ENCODE peak calls at places on chromosomes 3 and 15, in six cellular contexts. One of them, this sample, is unnamed.

GRCh38 chr15:29270169-29270955 is 740 bp upstream of the NSMCE3 start:
- DNase-seq in MM.1S: peak
- DNase-seq in fibroblast of the aortic adventitia: peak
- DNase-seq in suprapubic skin: no peak
- DNase-seq in HepG2: no peak
- DNase-seq in endothelial cell of umbilical vein: no peak
- DNase-seq in this sample: no peak

GRCh38 chr3:31064021-31064420 is 169.6 kb upstream of the GADL1 start:
- DNase-seq in MM.1S: no peak
- DNase-seq in fibroblast of the aortic adventitia: peak
- DNase-seq in suprapubic skin: no peak
- DNase-seq in HepG2: no peak
- DNase-seq in endothelial cell of umbilical vein: no peak
- DNase-seq in this sample: no peak

GRCh38 chr3:187286467-187287059 is 5.0 kb downstream of the MASP1 start:
- DNase-seq in MM.1S: no peak
- DNase-seq in fibroblast of the aortic adventitia: peak
- DNase-seq in suprapubic skin: no peak
- DNase-seq in HepG2: peak
- DNase-seq in endothelial cell of umbilical vein: no peak
- DNase-seq in this sample: no peak

GRCh38 chr3:134598813-134599563 is 51.8 kb downstream of the KY start:
- DNase-seq in MM.1S: no peak
- DNase-seq in fibroblast of the aortic adventitia: no peak
- DNase-seq in suprapubic skin: no peak
- DNase-seq in HepG2: no peak
- DNase-seq in endothelial cell of umbilical vein: no peak
- DNase-seq in this sample: no peak

GRCh38 chr3:110646496-110646895 is 425.1 kb upstream of the NECTIN3 start:
- DNase-seq in MM.1S: no peak
- DNase-seq in fibroblast of the aortic adventitia: no peak
- DNase-seq in suprapubic skin: no peak
- DNase-seq in HepG2: no peak
- DNase-seq in endothelial cell of umbilical vein: no peak
- DNase-seq in this sample: no peak

GRCh38 chr15:75640483-75641175 is 605 bp upstream of the IMP3 start:
- DNase-seq in MM.1S: peak
- DNase-seq in fibroblast of the aortic adventitia: peak
- DNase-seq in suprapubic skin: peak
- DNase-seq in HepG2: peak
- DNase-seq in endothelial cell of umbilical vein: peak
- DNase-seq in this sample: no peak

GRCh38 chr15:63244399-63244798 is 33.0 kb upstream of the APH1B start:
- DNase-seq in MM.1S: no peak
- DNase-seq in fibroblast of the aortic adventitia: peak
- DNase-seq in suprapubic skin: no peak
- DNase-seq in HepG2: no peak
- DNase-seq in endothelial cell of umbilical vein: peak
- DNase-seq in this sample: no peak

GRCh38 chr3:144843099-144843498 is 871.5 kb downstream of the DIPK2A start:
- DNase-seq in MM.1S: no peak
- DNase-seq in fibroblast of the aortic adventitia: peak
- DNase-seq in suprapubic skin: no peak
- DNase-seq in HepG2: peak
- DNase-seq in endothelial cell of umbilical vein: no peak
- DNase-seq in this sample: no peak

GRCh38 chr15:29870495-29871151 is 48.4 kb upstream of the TJP1 start:
- DNase-seq in MM.1S: no peak
- DNase-seq in fibroblast of the aortic adventitia: peak
- DNase-seq in suprapubic skin: no peak
- DNase-seq in HepG2: no peak
- DNase-seq in endothelial cell of umbilical vein: no peak
- DNase-seq in this sample: no peak

GRCh38 chr3:72437666-72438065 is 410.6 kb downstream of the SHQ1 start:
- DNase-seq in MM.1S: no peak
- DNase-seq in fibroblast of the aortic adventitia: no peak
- DNase-seq in suprapubic skin: no peak
- DNase-seq in HepG2: no peak
- DNase-seq in endothelial cell of umbilical vein: no peak
- DNase-seq in this sample: no peak

GRCh38 chr3:38528457-38528856 is 32.3 kb downstream of the EXOG start:
- DNase-seq in MM.1S: peak
- DNase-seq in fibroblast of the aortic adventitia: no peak
- DNase-seq in suprapubic skin: no peak
- DNase-seq in HepG2: peak
- DNase-seq in endothelial cell of umbilical vein: no peak
- DNase-seq in this sample: no peak
- TF ChIP-seq CTCF in MM.1S: peak
- TF ChIP-seq CTCF in fibroblast of the aortic adventitia: no peak
- TF ChIP-seq CTCF in suprapubic skin: no peak
- TF ChIP-seq CTCF in HepG2: peak
- TF ChIP-seq CTCF in endothelial cell of umbilical vein: no peak
- TF ChIP-seq CTCF in this sample: peak

GRCh38 chr15:27686971-27687370 is 412.1 kb downstream of the OCA2 start:
- DNase-seq in MM.1S: no peak
- DNase-seq in fibroblast of the aortic adventitia: no peak
- DNase-seq in suprapubic skin: no peak
- DNase-seq in HepG2: no peak
- DNase-seq in endothelial cell of umbilical vein: no peak
- DNase-seq in this sample: no peak

GRCh38 chr15:27692438-27692837 is 406.7 kb downstream of the OCA2 start:
- DNase-seq in MM.1S: no peak
- DNase-seq in fibroblast of the aortic adventitia: no peak
- DNase-seq in suprapubic skin: no peak
- DNase-seq in HepG2: no peak
- DNase-seq in endothelial cell of umbilical vein: no peak
- DNase-seq in this sample: no peak

GRCh38 chr15:27686376-27686775 is 412.7 kb downstream of the OCA2 start:
- DNase-seq in MM.1S: no peak
- DNase-seq in fibroblast of the aortic adventitia: no peak
- DNase-seq in suprapubic skin: no peak
- DNase-seq in HepG2: no peak
- DNase-seq in endothelial cell of umbilical vein: no peak
- DNase-seq in this sample: no peak

GRCh38 chr15:27694506-27695077 is 404.5 kb downstream of the OCA2 start:
- DNase-seq in MM.1S: no peak
- DNase-seq in fibroblast of the aortic adventitia: no peak
- DNase-seq in suprapubic skin: no peak
- DNase-seq in HepG2: peak
- DNase-seq in endothelial cell of umbilical vein: no peak
- DNase-seq in this sample: no peak

GRCh38 chr15:27690290-27690689 is 408.8 kb downstream of the OCA2 start:
- DNase-seq in MM.1S: no peak
- DNase-seq in fibroblast of the aortic adventitia: no peak
- DNase-seq in suprapubic skin: no peak
- DNase-seq in HepG2: no peak
- DNase-seq in endothelial cell of umbilical vein: no peak
- DNase-seq in this sample: no peak
- TF ChIP-seq CTCF in MM.1S: no peak
- TF ChIP-seq CTCF in fibroblast of the aortic adventitia: no peak
- TF ChIP-seq CTCF in suprapubic skin: no peak
- TF ChIP-seq CTCF in HepG2: no peak
- TF ChIP-seq CTCF in endothelial cell of umbilical vein: no peak
- TF ChIP-seq CTCF in this sample: no peak

DNA sequence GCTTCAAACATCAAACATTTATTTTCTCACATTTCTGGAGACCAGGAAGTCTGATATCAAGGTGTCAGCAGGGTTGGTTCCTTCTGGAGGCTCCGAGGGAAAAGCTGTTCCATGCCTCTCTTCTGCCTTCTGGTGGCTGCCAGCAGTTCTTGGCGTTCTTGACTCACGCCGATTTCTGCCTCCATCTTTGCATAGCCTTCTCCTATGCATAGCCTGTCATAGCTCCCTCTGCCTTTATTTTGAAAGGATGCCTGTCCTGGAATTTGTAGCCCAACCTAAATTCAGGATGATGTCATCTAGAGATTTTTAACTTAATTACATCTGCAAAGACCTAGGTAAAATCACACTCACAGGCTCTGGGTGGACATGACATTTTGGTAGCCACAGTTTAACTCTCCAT is 70.4 kb downstream of the RGMA start:
- DNase-seq in MM.1S: no peak
- DNase-seq in fibroblast of the aortic adventitia: peak
- DNase-seq in suprapubic skin: no peak
- DNase-seq in HepG2: no peak
- DNase-seq in endothelial cell of umbilical vein: no peak
- DNase-seq in this sample: no peak
- TF ChIP-seq CTCF in MM.1S: no peak
- TF ChIP-seq CTCF in fibroblast of the aortic adventitia: peak
- TF ChIP-seq CTCF in suprapubic skin: no peak
- TF ChIP-seq CTCF in HepG2: peak
- TF ChIP-seq CTCF in endothelial cell of umbilical vein: no peak
- TF ChIP-seq CTCF in this sample: peak

DNA sequence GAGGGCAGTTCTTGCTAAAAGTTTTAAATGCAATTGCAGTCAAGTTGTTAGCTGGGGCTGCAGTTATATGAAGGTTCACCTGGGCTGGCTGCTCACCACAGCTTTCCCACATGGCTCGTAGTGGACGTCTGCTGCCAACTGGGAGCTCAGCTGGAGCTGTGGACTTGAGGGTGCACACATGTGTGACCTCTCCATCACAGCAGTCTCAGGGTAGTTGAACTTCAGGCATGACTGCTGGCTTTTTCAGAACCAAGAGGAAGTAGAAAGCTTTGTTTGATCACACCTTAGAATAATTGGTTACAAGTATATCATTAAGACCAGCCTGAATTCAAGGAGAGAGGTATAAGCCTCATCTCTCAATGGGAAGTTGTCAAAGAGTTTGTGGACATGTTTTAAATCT is 74.1 kb downstream of the CHL1 start:
- DNase-seq in MM.1S: no peak
- DNase-seq in fibroblast of the aortic adventitia: no peak
- DNase-seq in suprapubic skin: no peak
- DNase-seq in HepG2: no peak
- DNase-seq in endothelial cell of umbilical vein: no peak
- DNase-seq in this sample: no peak
- TF ChIP-seq CTCF in MM.1S: no peak
- TF ChIP-seq CTCF in fibroblast of the aortic adventitia: no peak
- TF ChIP-seq CTCF in suprapubic skin: no peak
- TF ChIP-seq CTCF in HepG2: no peak
- TF ChIP-seq CTCF in endothelial cell of umbilical vein: no peak
- TF ChIP-seq CTCF in this sample: no peak

DNA sequence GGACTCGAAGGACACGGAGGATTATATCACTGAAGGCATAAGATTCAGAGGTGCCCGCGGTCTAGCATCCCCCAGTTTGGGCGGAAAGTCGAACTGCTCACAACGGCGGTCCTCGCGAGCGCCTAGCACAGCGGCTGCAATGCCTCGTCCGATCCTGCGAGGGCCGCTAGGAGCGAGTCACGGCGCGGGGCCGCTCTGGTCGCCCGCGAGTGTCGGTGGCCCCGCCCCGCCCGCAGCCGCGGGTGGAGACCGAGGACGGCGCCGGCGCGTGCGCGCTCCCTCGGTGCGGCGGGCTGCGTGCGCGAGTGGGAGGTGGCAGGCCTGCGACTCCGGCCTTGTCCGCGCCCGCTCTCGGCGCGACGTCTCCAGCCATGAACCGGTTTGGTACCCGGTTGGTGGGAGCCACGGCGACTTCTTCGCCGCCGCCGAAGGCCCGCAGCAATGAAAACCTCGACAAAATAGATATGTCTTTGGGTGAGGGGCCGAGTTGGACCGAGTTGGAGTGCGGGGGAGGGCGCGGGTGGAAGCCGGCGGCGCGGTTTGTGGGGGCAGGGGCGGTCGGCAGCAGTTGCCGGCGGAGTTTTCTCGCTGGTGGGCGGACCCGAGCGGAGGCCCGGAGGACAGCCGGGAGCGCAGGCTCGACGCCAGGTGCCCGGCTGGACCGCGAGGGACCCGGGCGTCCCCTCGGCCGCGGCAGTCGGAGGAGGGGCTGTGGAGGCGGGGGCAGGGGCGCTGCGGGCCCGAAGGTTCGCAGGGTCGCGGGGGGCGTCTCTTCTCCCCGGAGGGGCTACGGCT is at the start of gene FYTTD1:
- DNase-seq in MM.1S: peak
- DNase-seq in fibroblast of the aortic adventitia: peak
- DNase-seq in suprapubic skin: peak
- DNase-seq in HepG2: peak
- DNase-seq in endothelial cell of umbilical vein: peak
- DNase-seq in this sample: peak
- TF ChIP-seq CTCF in MM.1S: peak
- TF ChIP-seq CTCF in fibroblast of the aortic adventitia: peak
- TF ChIP-seq CTCF in suprapubic skin: peak
- TF ChIP-seq CTCF in HepG2: peak
- TF ChIP-seq CTCF in endothelial cell of umbilical vein: peak
- TF ChIP-seq CTCF in this sample: peak

DNA sequence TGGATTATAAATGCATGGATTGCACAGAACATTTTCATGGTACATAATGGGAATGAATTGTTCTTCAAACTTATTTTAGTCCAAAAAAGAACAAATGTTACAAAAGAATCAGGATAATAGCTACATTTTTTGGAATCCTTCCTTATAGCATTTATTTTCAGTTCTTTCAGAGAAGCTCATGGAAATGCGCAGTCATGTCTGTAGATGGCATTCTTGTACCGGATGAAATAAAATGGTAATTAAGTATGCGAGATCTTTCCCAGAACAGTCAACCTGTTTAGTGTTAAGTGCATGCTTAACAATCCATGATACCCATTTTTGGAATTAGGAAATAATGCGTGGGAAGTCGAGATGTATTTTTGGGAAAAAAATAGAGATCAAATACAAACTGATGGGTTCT is 38.2 kb upstream of the GOLGA8B start:
- DNase-seq in MM.1S: no peak
- DNase-seq in fibroblast of the aortic adventitia: peak
- DNase-seq in suprapubic skin: no peak
- DNase-seq in HepG2: peak
- DNase-seq in endothelial cell of umbilical vein: peak
- DNase-seq in this sample: no peak
- TF ChIP-seq CTCF in MM.1S: no peak
- TF ChIP-seq CTCF in fibroblast of the aortic adventitia: peak
- TF ChIP-seq CTCF in suprapubic skin: no peak
- TF ChIP-seq CTCF in HepG2: no peak
- TF ChIP-seq CTCF in endothelial cell of umbilical vein: peak
- TF ChIP-seq CTCF in this sample: peak

GRCh38 chr3:175398676-175399075 is 539.5 kb downstream of the NAALADL2 start:
- DNase-seq in MM.1S: no peak
- DNase-seq in fibroblast of the aortic adventitia: no peak
- DNase-seq in suprapubic skin: no peak
- DNase-seq in HepG2: no peak
- DNase-seq in endothelial cell of umbilical vein: no peak
- DNase-seq in this sample: no peak
- TF ChIP-seq CTCF in MM.1S: no peak
- TF ChIP-seq CTCF in fibroblast of the aortic adventitia: no peak
- TF ChIP-seq CTCF in suprapubic skin: no peak
- TF ChIP-seq CTCF in HepG2: no peak
- TF ChIP-seq CTCF in endothelial cell of umbilical vein: no peak
- TF ChIP-seq CTCF in this sample: no peak

DNA sequence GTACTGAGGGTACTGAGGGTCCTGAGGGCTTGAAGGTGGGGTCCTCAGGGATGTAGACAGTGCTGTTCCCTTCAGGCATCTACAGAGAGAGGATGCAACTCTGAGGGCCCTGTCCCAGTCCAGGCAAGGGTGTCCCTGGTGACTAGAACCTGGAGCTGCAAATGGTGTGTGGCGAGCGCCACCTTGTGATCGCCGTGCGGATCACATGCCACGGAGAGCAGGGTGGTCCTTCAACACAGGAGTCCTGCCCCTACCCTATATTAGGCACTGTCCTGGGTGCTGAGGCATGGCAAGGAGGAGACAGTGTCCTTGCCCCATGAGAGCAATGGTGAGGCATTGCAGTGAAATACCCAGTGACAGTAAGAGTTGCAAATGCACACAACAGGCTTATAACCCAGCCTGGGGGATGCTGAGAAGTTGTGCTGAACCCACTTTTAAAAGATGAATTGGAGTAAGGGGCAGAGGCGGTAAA is 23.6 kb downstream of the RHCG start:
- DNase-seq in MM.1S: peak
- DNase-seq in fibroblast of the aortic adventitia: peak
- DNase-seq in suprapubic skin: no peak
- DNase-seq in HepG2: peak
- DNase-seq in endothelial cell of umbilical vein: peak
- DNase-seq in this sample: peak
- TF ChIP-seq CTCF in MM.1S: peak
- TF ChIP-seq CTCF in fibroblast of the aortic adventitia: peak
- TF ChIP-seq CTCF in suprapubic skin: no peak
- TF ChIP-seq CTCF in HepG2: peak
- TF ChIP-seq CTCF in endothelial cell of umbilical vein: peak
- TF ChIP-seq CTCF in this sample: peak